ENCODE peak calls at places on chromosomes 5 and 9, in eight cellular contexts. Y, I, F, K, X, L, G and E are unnamed samples.

GRCh38 chr5:759111-759741 is 25.3 kb downstream of the ZDHHC11B start:
- DNase-seq in G (no peak), I (peak), X (no peak), K (peak), F (no peak), L (peak), Y (no peak), E (no peak)

GRCh38 chr5:65811895-65812294 is 89.9 kb downstream of the NLN start:
- DNase-seq in K (peak), Y (peak), G (no peak), F (peak), L (peak), I (no peak), X (no peak), E (no peak)

GRCh38 chr5:56763711-56764466 is 51.5 kb upstream of the MAP3K1 start:
- DNase-seq in I (no peak), K (peak), X (peak), L (no peak), G (no peak), Y (peak), F (peak), E (no peak)

GRCh38 chr5:151068571-151069197 is 12.2 kb downstream of the TNIP1 start:
- DNase-seq in K (no peak), I (no peak), Y (no peak), L (no peak), X (no peak), F (no peak), G (no peak), E (no peak)

GRCh38 chr5:170302729-170303501 is 5.3 kb upstream of the LCP2 start:
- DNase-seq in L (no peak), K (no peak), X (peak), F (no peak), I (peak), G (peak), Y (no peak), E (peak)

GRCh38 chr9:131815971-131816873 is 76.3 kb upstream of the RAPGEF1 start:
- DNase-seq in K (peak), L (no peak), Y (no peak), I (no peak), G (no peak), F (no peak), X (no peak), E (no peak)

GRCh38 chr5:143782588-143783386 is 29.2 kb upstream of the HMHB1 start:
- DNase-seq in L (no peak), X (no peak), G (no peak), F (no peak), Y (peak), I (no peak), K (no peak), E (no peak)

GRCh38 chr9:95635986-95636600 is 119.3 kb upstream of the PTCH1 start:
- DNase-seq in G (no peak), X (no peak), K (no peak), L (no peak), I (no peak), Y (no peak), F (no peak), E (no peak)

GRCh38 chr9:124299519-124300090 is 41.9 kb downstream of the NEK6 start:
- DNase-seq in G (no peak), X (no peak), F (no peak), K (peak), L (no peak), I (no peak), Y (peak), E (no peak)

GRCh38 chr5:16869821-16870796 is 66.0 kb downstream of the MYO10 start:
- DNase-seq in I (no peak), F (peak), Y (peak), G (no peak), X (no peak), K (peak), L (no peak), E (no peak)

GRCh38 chr9:87547665-87548064 is 50.0 kb downstream of the DAPK1 start:
- DNase-seq in X (no peak), I (no peak), K (peak), G (no peak), F (peak), Y (peak), L (peak), E (no peak)

GRCh38 chr5:131957721-131958483 is 12.4 kb upstream of the MEIKIN start:
- DNase-seq in I (no peak), K (no peak), F (no peak), L (no peak), Y (no peak), G (no peak), X (no peak), E (no peak)

GRCh38 chr5:151612689-151613427 is 21.7 kb upstream of the FAT2 start:
- DNase-seq in L (no peak), I (peak), X (no peak), Y (peak), K (peak), F (no peak), G (no peak), E (peak)

GRCh38 chr9:68513385-68513784 is 27.3 kb downstream of the TMEM252 start:
- DNase-seq in Y (no peak), X (no peak), I (no peak), F (no peak), L (no peak), G (no peak), K (no peak), E (no peak)

GRCh38 chr5:69467442-69468225 is 25.0 kb upstream of the OCLN start:
- DNase-seq in Y (no peak), L (no peak), K (no peak), I (peak), X (no peak), G (no peak), F (no peak), E (peak)

GRCh38 chr9:87557996-87558395 is 60.3 kb downstream of the DAPK1 start:
- DNase-seq in Y (peak), F (no peak), X (no peak), G (no peak), L (peak), I (no peak), K (no peak), E (no peak)

GRCh38 chr5:57684299-57684702 is 201.7 kb upstream of the ACTBL2 start:
- DNase-seq in X (no peak), L (no peak), K (no peak), G (no peak), F (no peak), I (no peak), Y (no peak), E (no peak)

GRCh38 chr9:75788006-75788634 is 102.4 kb upstream of the PCSK5 start:
- DNase-seq in F (peak), X (no peak), K (no peak), G (no peak), I (no peak), Y (peak), L (no peak), E (no peak)

GRCh38 chr9:79233542-79233941 is 338.2 kb upstream of the TLE4 start:
- DNase-seq in I (peak), L (no peak), G (no peak), K (peak), F (peak), X (peak), Y (no peak), E (peak)

DNA sequence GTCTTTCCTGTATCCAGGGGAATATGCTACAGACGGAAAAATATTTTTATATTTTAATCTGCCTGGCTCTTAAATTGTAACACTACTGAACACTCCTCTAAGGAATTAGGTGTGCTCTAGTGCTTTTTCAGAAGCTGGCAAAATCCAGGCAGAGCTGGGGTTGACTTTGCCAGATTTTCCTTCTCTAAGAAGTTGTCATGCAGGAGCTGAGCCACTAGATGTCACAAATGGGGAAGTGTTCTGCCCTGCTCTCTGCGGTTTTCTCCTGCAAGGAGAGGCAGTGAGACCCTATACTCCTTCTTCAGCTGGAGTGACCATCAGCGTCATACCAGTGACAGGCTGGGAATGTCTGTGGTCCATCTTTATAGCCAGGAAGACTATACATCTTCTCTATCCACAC is 112.5 kb downstream of the HAPLN1 start:
- DNase-seq in I (peak), Y (peak), X (peak), G (no peak), F (peak), K (peak), L (peak), E (peak)
- TF ChIP-seq CTCF in I (peak), Y (peak), X (peak), G (no peak), F (peak), K (peak), L (peak), E (peak)

DNA sequence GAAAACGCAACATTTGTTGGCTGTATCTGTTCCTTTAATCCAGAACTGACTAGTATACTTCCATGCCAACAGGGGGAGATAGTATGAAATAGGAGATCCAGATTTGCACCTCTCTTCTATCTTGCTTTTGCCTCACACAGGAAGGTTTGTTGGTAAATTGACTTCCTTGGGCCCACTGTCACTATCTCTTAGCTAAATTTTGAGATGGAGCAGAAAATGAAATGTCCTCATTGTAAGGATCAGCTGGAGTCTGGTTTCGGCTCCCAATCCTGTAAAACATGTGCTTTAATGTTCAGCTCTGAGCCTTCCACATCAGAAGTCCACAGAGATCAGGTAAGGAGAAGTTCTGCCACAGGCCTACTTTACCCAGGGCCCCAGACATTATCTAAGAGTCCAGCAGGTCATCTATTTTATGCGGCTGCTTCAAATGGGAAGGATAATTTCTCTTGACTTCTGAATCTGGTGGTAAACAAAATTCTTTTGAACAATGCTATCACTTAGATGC is 176.8 kb downstream of the FER start:
- DNase-seq in L (no peak), Y (no peak), X (peak), I (no peak), K (peak), G (no peak), F (no peak), E (no peak)
- TF ChIP-seq CTCF in L (no peak), Y (no peak), X (peak), I (no peak), K (peak), G (no peak), F (peak), E (no peak)

GRCh38 chr9:126501383-126502331 is 112.1 kb upstream of the LMX1B start:
- DNase-seq in G (no peak), L (no peak), F (no peak), X (no peak), K (no peak), Y (no peak), I (no peak), E (no peak)
- TF ChIP-seq CTCF in G (no peak), L (no peak), F (no peak), X (no peak), K (no peak), Y (no peak), I (no peak), E (no peak)

DNA sequence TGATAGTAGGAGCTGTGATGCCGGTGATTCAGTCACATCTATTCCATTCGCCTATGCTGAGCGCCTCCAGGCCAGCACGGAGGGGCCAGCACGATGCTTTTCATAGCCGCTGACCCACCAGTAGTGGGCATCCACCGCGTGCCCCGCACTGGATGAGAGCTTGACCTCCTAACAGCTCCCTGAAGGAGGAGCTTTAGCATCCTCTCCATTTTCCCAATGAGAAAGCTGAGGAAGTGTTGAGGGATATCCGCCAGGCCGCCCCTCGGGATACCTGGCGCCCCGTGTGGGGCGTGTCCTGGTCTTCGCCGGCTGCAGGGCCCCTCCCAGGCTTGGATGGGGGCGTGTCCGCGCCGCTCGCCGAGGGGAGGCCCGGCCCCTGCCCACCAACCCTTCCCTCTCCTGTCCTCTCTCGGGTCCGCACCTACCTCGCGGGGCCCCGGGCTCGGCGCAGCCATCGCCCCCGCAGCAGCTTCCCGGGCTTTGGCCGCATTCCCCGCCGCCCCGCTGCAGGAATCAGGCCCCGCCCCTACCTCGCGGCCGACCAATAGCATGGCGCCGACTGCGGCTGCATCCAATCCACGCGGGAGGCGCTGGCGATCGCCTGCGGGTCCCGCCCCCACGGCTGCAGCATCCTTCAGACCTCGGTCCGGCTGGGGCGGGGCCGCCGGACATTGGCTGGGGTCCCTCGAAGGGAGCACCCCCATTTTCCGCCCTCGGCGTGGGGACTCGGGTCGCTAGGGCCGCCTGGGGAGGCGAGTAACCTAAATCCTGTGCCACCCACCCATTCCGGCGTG is at the start of gene PIP5KL1:
- DNase-seq in I (peak), G (peak), L (peak), K (peak), X (peak), F (peak), Y (peak), E (peak)
- TF ChIP-seq CTCF in I (no peak), G (no peak), L (no peak), K (no peak), X (no peak), F (peak), Y (peak), E (no peak)

DNA sequence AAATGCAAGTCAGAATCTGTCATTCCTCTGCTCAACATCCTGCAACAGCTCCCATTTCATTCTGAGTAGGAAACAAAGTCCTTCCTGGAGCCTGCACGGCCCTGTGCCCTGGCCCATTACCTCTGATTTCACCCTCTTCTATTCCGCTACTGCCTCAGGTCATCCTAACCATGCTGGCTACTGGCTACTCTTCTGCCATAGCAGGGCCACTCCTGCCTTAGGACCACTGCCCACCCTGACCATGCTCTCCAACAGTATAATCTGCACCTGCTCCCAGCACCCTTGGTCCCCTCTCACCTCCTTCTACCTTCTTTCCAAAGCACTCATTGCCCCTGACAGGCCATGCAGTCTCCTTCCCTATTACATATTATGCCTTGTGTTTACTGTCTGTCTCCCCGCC is 8.2 kb downstream of the DPH7 start:
- DNase-seq in K (no peak), Y (no peak), F (no peak), I (no peak), L (no peak), X (no peak), G (no peak), E (no peak)
- TF ChIP-seq CTCF in K (no peak), Y (no peak), F (no peak), I (no peak), L (no peak), X (no peak), G (no peak), E (no peak)

GRCh38 chr5:90386099-90386710 is 23.4 kb downstream of the CETN3 start:
- DNase-seq in Y (peak), X (peak), L (no peak), F (no peak), K (peak), I (peak), G (no peak), E (no peak)
- TF ChIP-seq CTCF in Y (peak), X (peak), L (peak), F (peak), K (peak), I (peak), G (peak), E (peak)

GRCh38 chr5:130198927-130199326 is 294.7 kb downstream of the CHSY3 start:
- DNase-seq in X (peak), Y (peak), K (peak), F (peak), G (no peak), I (peak), L (no peak), E (peak)
- TF ChIP-seq CTCF in X (peak), Y (no peak), K (peak), F (peak), G (no peak), I (no peak), L (no peak), E (peak)

DNA sequence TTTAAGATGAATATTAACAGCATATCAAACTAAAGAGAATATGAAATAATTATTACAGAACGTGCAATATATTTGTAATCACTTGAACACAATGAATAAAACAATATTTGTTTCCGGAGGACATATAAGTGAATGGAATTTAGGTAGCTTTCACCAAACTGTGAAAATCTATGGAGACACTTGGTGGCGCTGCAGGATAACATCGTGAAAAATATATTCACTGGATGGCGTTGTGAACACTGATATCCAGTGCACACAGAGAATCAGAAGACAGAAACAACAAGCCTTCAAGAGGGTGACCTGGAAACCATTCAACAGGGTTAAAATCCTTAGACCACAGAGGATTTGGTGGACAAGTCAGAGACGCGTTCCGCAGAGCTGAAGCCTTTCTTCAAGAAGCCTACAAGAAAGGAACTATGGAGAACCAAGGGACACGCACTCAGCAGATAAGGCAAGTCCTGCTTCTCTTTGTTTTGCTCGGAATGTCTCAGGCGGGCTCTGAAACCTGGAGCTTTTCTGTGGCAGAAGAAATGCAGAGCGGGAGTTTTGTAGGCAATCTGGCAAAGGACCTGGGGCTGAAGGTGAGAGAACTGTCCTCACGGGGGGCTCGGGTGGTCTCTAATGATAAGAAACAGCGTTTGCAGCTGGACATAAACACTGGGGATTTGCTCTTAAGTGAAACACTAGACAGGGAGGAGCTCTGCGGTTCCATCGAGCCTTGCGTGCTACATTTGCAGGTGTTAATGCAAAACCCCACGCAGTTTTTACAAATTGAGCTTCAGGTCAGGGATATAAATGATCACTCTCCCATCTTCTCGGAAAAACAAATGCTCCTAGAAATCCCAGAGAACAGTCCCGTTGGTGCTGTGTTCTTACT is at the start of gene PCDHB11:
- DNase-seq in X (peak), I (no peak), G (no peak), L (no peak), K (peak), Y (no peak), F (no peak), E (no peak)
- TF ChIP-seq CTCF in X (peak), I (no peak), G (no peak), L (no peak), K (peak), Y (no peak), F (no peak), E (no peak)

GRCh38 chr5:2917524-2917923 is 166.0 kb upstream of the IRX2 start:
- DNase-seq in Y (no peak), K (no peak), I (no peak), G (no peak), X (no peak), F (no peak), L (no peak), E (no peak)

GRCh38 chr5:2920312-2920711 is 168.8 kb upstream of the IRX2 start:
- DNase-seq in Y (no peak), K (no peak), I (no peak), L (no peak), X (no peak), F (no peak), G (no peak), E (no peak)

GRCh38 chr5:2921176-2921575 is 169.7 kb upstream of the IRX2 start:
- DNase-seq in Y (no peak), G (no peak), L (no peak), F (no peak), X (no peak), I (no peak), K (no peak), E (no peak)

GRCh38 chr5:2919310-2920018 is 168.0 kb upstream of the IRX2 start:
- DNase-seq in G (no peak), L (no peak), F (no peak), I (no peak), K (no peak), X (no peak), Y (no peak), E (no peak)

DNA sequence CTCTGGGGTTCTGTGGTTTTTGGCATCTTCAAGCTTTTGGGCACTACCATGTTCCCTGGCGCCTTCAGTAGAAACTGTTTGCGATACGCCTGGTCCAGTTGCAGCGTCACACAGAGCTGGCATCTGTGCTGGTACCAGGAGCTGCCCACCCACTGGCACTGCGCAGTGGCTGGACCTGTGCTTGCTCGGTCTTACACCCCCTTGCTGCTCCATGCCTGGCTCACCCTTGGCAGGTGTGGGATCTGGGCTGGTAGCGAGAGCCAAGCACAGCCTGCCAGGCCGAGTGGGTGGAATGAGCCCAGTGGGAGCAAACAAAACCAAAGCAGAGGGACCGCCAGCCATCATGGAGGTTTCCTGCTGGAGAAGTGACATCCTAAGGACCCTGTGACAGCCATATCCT is 170.2 kb upstream of the IRX2 start:
- DNase-seq in F (no peak), K (no peak), L (no peak), X (no peak), Y (no peak), G (no peak), I (no peak), E (no peak)
- TF ChIP-seq CTCF in F (no peak), K (no peak), L (no peak), X (no peak), Y (no peak), G (no peak), I (no peak), E (no peak)